ENCODE peak calls at places on chromosomes 16 and 17, in nine cellular contexts. One of them, this sample, is unnamed.

GRCh38 chr17:39069114-39069756 is 82.2 kb downstream of the PLXDC1 start:
- DNase-seq in central memory CD4-positive, alpha-beta T cell: peak
- DNase-seq in small intestine: peak
- DNase-seq in NCI-H1105: peak
- DNase-seq in GF-D8: peak
- DNase-seq in skeletal muscle cell: no peak
- DNase-seq in activated CD4-positive, alpha-beta T cell treated with anti-CD3 and anti-CD28 coated beads, Interleukin-2, amount 10 ng/mL, durations not matched to agents 7 days and 5 days: peak
- DNase-seq in heart right ventricle: no peak
- DNase-seq in RCC 7860: peak
- DNase-seq in this sample: peak

GRCh38 chr17:26782153-26782552 is 511.8 kb upstream of the WSB1 start:
- DNase-seq in NCI-H1105: no peak
- DNase-seq in heart right ventricle: no peak
- DNase-seq in small intestine: no peak
- DNase-seq in GF-D8: no peak
- DNase-seq in skeletal muscle cell: no peak
- DNase-seq in central memory CD4-positive, alpha-beta T cell: no peak
- DNase-seq in activated CD4-positive, alpha-beta T cell treated with anti-CD3 and anti-CD28 coated beads, Interleukin-2, amount 10 ng/mL, durations not matched to agents 7 days and 5 days: no peak
- DNase-seq in RCC 7860: no peak
- DNase-seq in this sample: no peak

GRCh38 chr16:4505356-4506153 is 29.4 kb downstream of the HMOX2 start:
- DNase-seq in GF-D8: peak
- DNase-seq in small intestine: peak
- DNase-seq in RCC 7860: no peak
- DNase-seq in central memory CD4-positive, alpha-beta T cell: peak
- DNase-seq in skeletal muscle cell: no peak
- DNase-seq in NCI-H1105: no peak
- DNase-seq in activated CD4-positive, alpha-beta T cell treated with anti-CD3 and anti-CD28 coated beads, Interleukin-2, amount 10 ng/mL, durations not matched to agents 7 days and 5 days: peak
- DNase-seq in heart right ventricle: no peak
- DNase-seq in this sample: no peak

GRCh38 chr17:74957935-74958549 is 14.5 kb downstream of the HID1 start:
- DNase-seq in RCC 7860: peak
- DNase-seq in NCI-H1105: peak
- DNase-seq in central memory CD4-positive, alpha-beta T cell: peak
- DNase-seq in heart right ventricle: peak
- DNase-seq in small intestine: peak
- DNase-seq in skeletal muscle cell: no peak
- DNase-seq in activated CD4-positive, alpha-beta T cell treated with anti-CD3 and anti-CD28 coated beads, Interleukin-2, amount 10 ng/mL, durations not matched to agents 7 days and 5 days: peak
- DNase-seq in GF-D8: peak
- DNase-seq in this sample: peak

GRCh38 chr16:83215417-83216001 is 588.7 kb downstream of the CDH13 start:
- DNase-seq in heart right ventricle: no peak
- DNase-seq in NCI-H1105: no peak
- DNase-seq in GF-D8: no peak
- DNase-seq in activated CD4-positive, alpha-beta T cell treated with anti-CD3 and anti-CD28 coated beads, Interleukin-2, amount 10 ng/mL, durations not matched to agents 7 days and 5 days: peak
- DNase-seq in RCC 7860: peak
- DNase-seq in central memory CD4-positive, alpha-beta T cell: no peak
- DNase-seq in skeletal muscle cell: no peak
- DNase-seq in small intestine: peak
- DNase-seq in this sample: no peak

GRCh38 chr17:68835061-68835460 is 120.1 kb downstream of the ABCA8 start:
- DNase-seq in activated CD4-positive, alpha-beta T cell treated with anti-CD3 and anti-CD28 coated beads, Interleukin-2, amount 10 ng/mL, durations not matched to agents 7 days and 5 days: no peak
- DNase-seq in small intestine: no peak
- DNase-seq in central memory CD4-positive, alpha-beta T cell: no peak
- DNase-seq in heart right ventricle: no peak
- DNase-seq in NCI-H1105: no peak
- DNase-seq in GF-D8: no peak
- DNase-seq in skeletal muscle cell: no peak
- DNase-seq in RCC 7860: no peak
- DNase-seq in this sample: no peak

GRCh38 chr17:69761767-69762321 is 313.2 kb upstream of the KCNJ16 start:
- DNase-seq in RCC 7860: peak
- DNase-seq in skeletal muscle cell: peak
- DNase-seq in activated CD4-positive, alpha-beta T cell treated with anti-CD3 and anti-CD28 coated beads, Interleukin-2, amount 10 ng/mL, durations not matched to agents 7 days and 5 days: no peak
- DNase-seq in central memory CD4-positive, alpha-beta T cell: no peak
- DNase-seq in GF-D8: no peak
- DNase-seq in small intestine: no peak
- DNase-seq in heart right ventricle: no peak
- DNase-seq in NCI-H1105: no peak
- DNase-seq in this sample: no peak

GRCh38 chr17:19720210-19720475 is 3.8 kb upstream of the SLC47A2 start:
- DNase-seq in central memory CD4-positive, alpha-beta T cell: no peak
- DNase-seq in GF-D8: no peak
- DNase-seq in skeletal muscle cell: no peak
- DNase-seq in RCC 7860: no peak
- DNase-seq in heart right ventricle: no peak
- DNase-seq in activated CD4-positive, alpha-beta T cell treated with anti-CD3 and anti-CD28 coated beads, Interleukin-2, amount 10 ng/mL, durations not matched to agents 7 days and 5 days: no peak
- DNase-seq in small intestine: no peak
- DNase-seq in NCI-H1105: no peak
- DNase-seq in this sample: no peak

GRCh38 chr17:17675925-17676534 is 5.2 kb upstream of the RAI1 start:
- DNase-seq in central memory CD4-positive, alpha-beta T cell: peak
- DNase-seq in small intestine: no peak
- DNase-seq in RCC 7860: no peak
- DNase-seq in activated CD4-positive, alpha-beta T cell treated with anti-CD3 and anti-CD28 coated beads, Interleukin-2, amount 10 ng/mL, durations not matched to agents 7 days and 5 days: peak
- DNase-seq in skeletal muscle cell: no peak
- DNase-seq in heart right ventricle: no peak
- DNase-seq in GF-D8: no peak
- DNase-seq in NCI-H1105: no peak
- DNase-seq in this sample: peak

GRCh38 chr16:25033852-25034251 is 18.7 kb upstream of the ARHGAP17 start:
- DNase-seq in activated CD4-positive, alpha-beta T cell treated with anti-CD3 and anti-CD28 coated beads, Interleukin-2, amount 10 ng/mL, durations not matched to agents 7 days and 5 days: no peak
- DNase-seq in skeletal muscle cell: no peak
- DNase-seq in central memory CD4-positive, alpha-beta T cell: no peak
- DNase-seq in RCC 7860: peak
- DNase-seq in heart right ventricle: no peak
- DNase-seq in small intestine: no peak
- DNase-seq in NCI-H1105: no peak
- DNase-seq in GF-D8: no peak
- DNase-seq in this sample: no peak

GRCh38 chr17:5759501-5759925 is 175.2 kb upstream of the NLRP1 start:
- DNase-seq in GF-D8: no peak
- DNase-seq in central memory CD4-positive, alpha-beta T cell: no peak
- DNase-seq in NCI-H1105: no peak
- DNase-seq in RCC 7860: no peak
- DNase-seq in activated CD4-positive, alpha-beta T cell treated with anti-CD3 and anti-CD28 coated beads, Interleukin-2, amount 10 ng/mL, durations not matched to agents 7 days and 5 days: no peak
- DNase-seq in skeletal muscle cell: no peak
- DNase-seq in heart right ventricle: peak
- DNase-seq in small intestine: no peak
- DNase-seq in this sample: no peak

GRCh38 chr16:3020247-3020603 is at the start of gene TNFRSF12A:
- DNase-seq in activated CD4-positive, alpha-beta T cell treated with anti-CD3 and anti-CD28 coated beads, Interleukin-2, amount 10 ng/mL, durations not matched to agents 7 days and 5 days: peak
- DNase-seq in RCC 7860: peak
- DNase-seq in GF-D8: peak
- DNase-seq in skeletal muscle cell: no peak
- DNase-seq in small intestine: peak
- DNase-seq in NCI-H1105: no peak
- DNase-seq in heart right ventricle: peak
- DNase-seq in central memory CD4-positive, alpha-beta T cell: peak
- DNase-seq in this sample: peak

GRCh38 chr17:42339221-42339620 is 49.0 kb downstream of the STAT3 start:
- DNase-seq in small intestine: no peak
- DNase-seq in GF-D8: no peak
- DNase-seq in heart right ventricle: no peak
- DNase-seq in skeletal muscle cell: no peak
- DNase-seq in central memory CD4-positive, alpha-beta T cell: no peak
- DNase-seq in RCC 7860: no peak
- DNase-seq in NCI-H1105: no peak
- DNase-seq in activated CD4-positive, alpha-beta T cell treated with anti-CD3 and anti-CD28 coated beads, Interleukin-2, amount 10 ng/mL, durations not matched to agents 7 days and 5 days: no peak
- DNase-seq in this sample: no peak

GRCh38 chr17:5138616-5139453 is 23.0 kb downstream of the USP6 start:
- DNase-seq in NCI-H1105: no peak
- DNase-seq in GF-D8: no peak
- DNase-seq in small intestine: no peak
- DNase-seq in activated CD4-positive, alpha-beta T cell treated with anti-CD3 and anti-CD28 coated beads, Interleukin-2, amount 10 ng/mL, durations not matched to agents 7 days and 5 days: no peak
- DNase-seq in heart right ventricle: no peak
- DNase-seq in RCC 7860: no peak
- DNase-seq in central memory CD4-positive, alpha-beta T cell: no peak
- DNase-seq in skeletal muscle cell: no peak
- DNase-seq in this sample: no peak

GRCh38 chr17:17539591-17539990 is 43.4 kb upstream of the RASD1 start:
- DNase-seq in RCC 7860: no peak
- DNase-seq in central memory CD4-positive, alpha-beta T cell: no peak
- DNase-seq in GF-D8: no peak
- DNase-seq in heart right ventricle: no peak
- DNase-seq in activated CD4-positive, alpha-beta T cell treated with anti-CD3 and anti-CD28 coated beads, Interleukin-2, amount 10 ng/mL, durations not matched to agents 7 days and 5 days: no peak
- DNase-seq in NCI-H1105: no peak
- DNase-seq in skeletal muscle cell: no peak
- DNase-seq in small intestine: peak
- DNase-seq in this sample: no peak

GRCh38 chr16:11447836-11448235 is 102.6 kb downstream of the RMI2 start:
- DNase-seq in activated CD4-positive, alpha-beta T cell treated with anti-CD3 and anti-CD28 coated beads, Interleukin-2, amount 10 ng/mL, durations not matched to agents 7 days and 5 days: no peak
- DNase-seq in heart right ventricle: no peak
- DNase-seq in GF-D8: no peak
- DNase-seq in central memory CD4-positive, alpha-beta T cell: no peak
- DNase-seq in small intestine: no peak
- DNase-seq in skeletal muscle cell: no peak
- DNase-seq in RCC 7860: no peak
- DNase-seq in NCI-H1105: no peak
- DNase-seq in this sample: no peak

This sample was measured in NCI-H2029.